ENCODE peak calls at places on chromosomes 3 and 15, in five cellular contexts. E is astrocyte, I is neural progenitor cell, D is MM.1S, C is IMR-90. F is an unnamed sample.

GRCh38 chr3:59273976-59274375 is 224.2 kb upstream of the CFAP20DC start:
- DNase-seq in C (peak), D (no peak), I (no peak), E (peak), F (no peak)

GRCh38 chr15:60945196-60945595 is 283.9 kb downstream of the RORA start:
- DNase-seq in D (no peak), E (no peak), I (no peak), C (no peak), F (no peak)

GRCh38 chr3:111277226-111277625 is 205.6 kb downstream of the NECTIN3 start:
- DNase-seq in D (no peak), I (peak), E (peak), C (peak), F (no peak)

GRCh38 chr3:194401815-194402461 is 2.9 kb upstream of the GP5 start:
- DNase-seq in C (no peak), E (no peak), D (no peak), I (no peak), F (no peak)

GRCh38 chr15:35690698-35691116 is 144.7 kb upstream of the DPH6 start:
- DNase-seq in I (no peak), E (peak), C (peak), D (no peak), F (no peak)

GRCh38 chr3:170815340-170815739 is 54.7 kb downstream of the RPL22L1 start:
- DNase-seq in I (peak), C (no peak), D (no peak), E (no peak), F (no peak)

GRCh38 chr15:23835944-23836343 is 148.8 kb upstream of the NDN start:
- DNase-seq in I (no peak), D (no peak), E (no peak), C (no peak), F (no peak)

GRCh38 chr15:39426552-39427532 is 154.0 kb upstream of the THBS1 start:
- DNase-seq in D (peak), E (peak), C (peak), I (peak), F (peak)

GRCh38 chr15:33190539-33190938 is 4.0 kb downstream of the FMN1 start:
- DNase-seq in E (no peak), C (no peak), I (no peak), D (no peak), F (no peak)

GRCh38 chr3:109143646-109144045 is 7.1 kb downstream of the C3orf85 start:
- DNase-seq in E (no peak), C (no peak), D (no peak), I (no peak), F (no peak)

GRCh38 chr3:51581529-51581928 is 43.0 kb downstream of the RAD54L2 start:
- DNase-seq in C (peak), E (no peak), D (no peak), I (no peak), F (no peak)

GRCh38 chr3:42556089-42556632 is 25.6 kb downstream of the SEC22C start:
- DNase-seq in C (no peak), E (no peak), D (peak), I (no peak), F (peak)

GRCh38 chr3:156211583-156211982 is 91.2 kb downstream of the KCNAB1 start:
- DNase-seq in C (peak), E (peak), D (no peak), I (no peak), F (no peak)

DNA sequence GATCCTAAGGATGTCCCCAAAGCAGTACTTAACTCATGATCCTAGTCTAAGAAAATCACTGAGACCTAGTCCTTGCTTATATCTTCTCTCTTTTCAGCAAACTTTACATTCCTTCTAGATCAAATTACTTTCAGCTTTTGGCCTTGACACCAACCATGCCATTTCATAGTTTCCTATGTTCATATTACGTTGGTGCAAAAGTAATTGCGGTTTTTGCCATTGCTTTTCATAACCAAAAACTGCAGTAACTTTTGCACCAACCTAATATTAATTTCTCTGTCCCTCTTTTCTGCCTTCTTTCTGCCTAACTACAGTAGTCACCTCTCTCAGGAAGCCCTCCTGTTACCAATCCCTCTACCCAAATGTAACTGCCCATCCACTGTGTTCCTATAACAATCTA is 36.8 kb downstream of the CCDC191 start:
- DNase-seq in I (no peak), D (no peak), E (no peak), C (no peak), F (no peak)
- H3K27ac ChIP-seq in I (no peak), D (no peak), E (no peak), C (no peak), F (no peak)

GRCh38 chr3:187039723-187040414 is 99.4 kb downstream of the RPL39L start:
- DNase-seq in D (no peak), I (no peak), C (no peak), E (no peak), F (no peak)
- H3K4me3 ChIP-seq in D (no peak), I (no peak), C (no peak), E (no peak), F (no peak)

GRCh38 chr3:165404357-165405042 is 208.3 kb upstream of the SLITRK3 start:
- DNase-seq in E (no peak), I (no peak), D (no peak), C (no peak), F (no peak)
- H2AFZ ChIP-seq in E (no peak), I (no peak), D (no peak), C (no peak), F (peak)

GRCh38 chr3:76152028-76152427 is 366.7 kb upstream of the ZNF717 start:
- DNase-seq in D (no peak), C (no peak), I (no peak), E (no peak), F (no peak)

GRCh38 chr3:76147846-76148245 is 362.5 kb upstream of the ZNF717 start:
- DNase-seq in D (no peak), E (no peak), I (no peak), C (no peak), F (no peak)
- H3K27ac ChIP-seq in D (no peak), E (no peak), I (no peak), C (no peak), F (no peak)

GRCh38 chr3:50241163-50241562 is 5.2 kb downstream of the GNAI2 start:
- DNase-seq in I (peak), E (no peak), D (no peak), C (no peak), F (no peak)
- H3K4me3 ChIP-seq in I (peak), E (no peak), D (no peak), C (no peak), F (no peak)

DNA sequence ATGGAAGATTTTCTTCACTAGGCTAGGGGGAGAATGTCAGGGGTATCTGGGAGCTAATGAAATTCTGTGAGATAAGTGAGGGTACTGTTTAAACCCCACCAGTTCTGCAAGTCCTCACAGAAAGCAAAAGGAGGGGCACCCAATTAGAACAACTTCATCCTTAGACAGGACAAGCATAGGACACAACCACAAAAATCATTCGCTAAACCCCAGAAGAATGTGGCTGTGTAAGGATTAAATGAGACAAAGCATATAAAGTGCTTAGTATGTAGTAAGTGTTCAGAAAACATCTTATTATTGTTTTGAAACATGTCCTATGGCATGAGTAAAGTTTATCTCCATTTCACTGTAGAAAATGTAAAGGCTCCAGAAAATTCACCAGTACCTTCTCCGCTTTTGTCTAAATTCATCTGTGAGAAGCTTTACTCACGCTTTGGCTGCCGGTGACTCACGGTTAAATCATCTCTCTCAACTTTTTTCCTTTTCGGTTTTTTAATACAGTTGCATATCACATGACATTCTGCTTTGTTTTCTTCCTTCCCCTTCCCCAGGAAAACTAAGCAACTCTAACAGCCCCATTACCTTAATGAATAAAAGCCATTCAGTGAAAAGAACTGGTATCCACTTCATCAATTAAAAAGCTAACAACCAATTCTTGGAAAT is 1.7 kb downstream of the CLRN1 start:
- DNase-seq in E (peak), I (no peak), D (no peak), C (peak), F (no peak)
- H2AFZ ChIP-seq in E (peak), I (peak), D (no peak), C (no peak), F (no peak)

DNA sequence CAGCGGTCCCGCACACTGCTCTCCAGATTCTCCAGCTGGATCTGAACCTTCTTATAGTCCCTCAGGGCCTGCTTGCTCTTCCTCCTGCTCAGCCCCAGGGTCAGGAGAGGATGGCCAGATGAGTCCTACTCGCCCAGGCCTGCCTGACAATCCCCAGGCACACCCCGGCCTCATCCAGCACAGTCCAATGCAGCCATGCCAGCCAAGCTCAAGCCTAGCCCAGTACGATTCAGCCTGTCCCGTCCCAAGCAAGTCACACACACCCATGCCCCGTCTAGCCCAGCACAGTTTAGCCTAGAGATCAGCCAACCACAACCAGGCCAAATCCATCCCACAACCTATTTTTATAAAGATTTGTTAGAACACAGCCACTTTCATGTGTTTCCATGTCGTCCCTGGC is 16.8 kb downstream of the PLXNB1 start:
- DNase-seq in D (no peak), I (no peak), E (no peak), C (no peak), F (no peak)
- H3K27ac ChIP-seq in D (no peak), I (no peak), E (no peak), C (no peak), F (no peak)

DNA sequence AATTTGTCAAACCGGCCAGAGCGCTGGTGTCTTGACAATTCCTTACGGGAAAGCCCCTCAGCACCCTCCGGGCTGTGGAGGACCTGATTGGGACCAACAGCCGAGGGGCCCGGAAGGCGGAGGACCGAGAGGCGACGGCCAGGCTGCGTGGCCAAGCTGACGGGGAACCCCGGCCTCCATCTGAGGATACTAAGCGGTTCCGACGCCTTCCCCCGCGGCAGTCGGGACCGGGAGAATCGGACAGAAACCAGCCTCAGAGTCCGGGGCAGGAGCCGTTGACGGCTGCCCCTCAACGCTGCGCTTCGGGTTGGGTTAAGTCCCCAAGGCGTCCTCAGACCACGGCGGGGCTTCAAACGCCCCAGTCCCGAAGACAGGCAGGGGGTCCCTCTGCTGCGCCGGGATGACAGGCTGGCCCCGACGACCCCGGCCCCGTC is 483 bp downstream of the ALDH1A2 start:
- DNase-seq in I (peak), C (no peak), D (no peak), E (no peak), F (no peak)
- H3K4me3 ChIP-seq in I (peak), C (no peak), D (no peak), E (no peak), F (no peak)

GRCh38 chr3:80733522-80734176 is 965.9 kb upstream of the ROBO1 start:
- DNase-seq in I (no peak), E (peak), D (no peak), C (peak), F (no peak)
- H2AFZ ChIP-seq in I (no peak), E (no peak), D (no peak), C (no peak), F (no peak)

DNA sequence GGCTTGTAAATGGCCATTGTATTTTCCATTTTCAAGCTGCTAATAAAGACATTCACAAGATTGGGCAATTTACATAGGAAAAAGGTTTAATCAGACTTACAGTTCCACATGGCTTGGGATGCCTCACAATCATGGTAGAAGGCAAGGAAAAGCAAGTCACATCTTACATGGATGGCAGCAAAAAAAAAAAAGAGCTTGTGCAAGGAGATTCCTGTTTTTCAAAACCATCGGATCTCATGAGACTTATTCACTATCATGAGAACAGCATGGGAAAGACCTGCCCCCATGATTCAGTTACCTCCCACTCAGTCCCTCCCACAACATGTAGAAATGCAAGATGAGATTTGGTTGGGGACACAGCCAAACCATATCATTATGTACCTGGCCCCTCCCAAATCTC is 202.0 kb downstream of the FNDC3B start:
- DNase-seq in I (no peak), D (no peak), C (no peak), E (no peak), F (no peak)
- H3K27ac ChIP-seq in I (no peak), D (no peak), C (no peak), E (no peak), F (no peak)

F was measured in DND-41.